ENCODE peak calls at places on chromosomes 11 and 22, in seven cellular contexts. D is H1, C is HCT116, M is GM23338, A is K562, X is endothelial cell of umbilical vein, T is GM12878. K is an unnamed sample.

GRCh38 chr11:130668751-130669150 is 220.3 kb downstream of the ADAMTS15 start:
- DNase-seq in D (no peak), T (no peak), A (no peak), M (no peak), X (no peak), C (no peak), K (no peak)

GRCh38 chr11:108167624-108168023 is 46.3 kb downstream of the ACAT1 start:
- DNase-seq in X (peak), A (no peak), M (no peak), T (no peak), C (no peak), D (no peak), K (no peak)

GRCh38 chr11:117627259-117627658 is 169.8 kb downstream of the DSCAML1 start:
- DNase-seq in D (no peak), X (no peak), C (no peak), M (no peak), A (no peak), T (no peak), K (no peak)

GRCh38 chr11:5007561-5007960 is 12.9 kb downstream of the OR51L1 start:
- DNase-seq in T (no peak), M (peak), C (no peak), A (peak), X (no peak), D (no peak), K (no peak)

GRCh38 chr11:85464283-85464682 is 162.9 kb downstream of the DLG2 start:
- DNase-seq in D (no peak), A (no peak), X (no peak), C (no peak), M (peak), T (no peak), K (no peak)

GRCh38 chr11:35632301-35632700 is 14.0 kb downstream of the FJX1 start:
- DNase-seq in M (no peak), D (no peak), X (no peak), C (no peak), T (no peak), A (no peak), K (no peak)

GRCh38 chr11:102385053-102385976 is 38.3 kb downstream of the BIRC2 start:
- DNase-seq in A (peak), T (no peak), C (no peak), X (peak), D (no peak), M (no peak), K (no peak)

GRCh38 chr11:69270929-69271328 is 23.0 kb upstream of the MYEOV start:
- DNase-seq in X (no peak), M (no peak), A (no peak), D (no peak), T (no peak), C (no peak), K (no peak)

GRCh38 chr22:37462983-37463382 is 23.2 kb downstream of the MFNG start:
- DNase-seq in T (no peak), D (no peak), C (no peak), X (no peak), M (peak), A (peak), K (no peak)

GRCh38 chr11:76152741-76153608 is 53.3 kb downstream of the WNT11 start:
- DNase-seq in C (no peak), X (no peak), D (no peak), M (no peak), A (no peak), T (peak), K (no peak)

GRCh38 chr11:35337919-35338316 is 81.4 kb downstream of the SLC1A2 start:
- DNase-seq in X (no peak), C (no peak), A (no peak), T (no peak), D (no peak), M (no peak), K (no peak)

GRCh38 chr22:26406118-26406517 is 22.9 kb upstream of the ASPHD2 start:
- DNase-seq in T (no peak), X (no peak), A (peak), C (no peak), M (peak), D (no peak), K (no peak)

GRCh38 chr11:102223859-102224258 is 93.4 kb upstream of the BIRC3 start:
- DNase-seq in A (no peak), D (no peak), M (no peak), T (no peak), C (no peak), X (no peak), K (no peak)

GRCh38 chr11:47502767-47503166 is 50.2 kb downstream of the CELF1 start:
- DNase-seq in A (no peak), M (no peak), T (no peak), C (no peak), X (no peak), D (no peak), K (no peak)

GRCh38 chr11:113675003-113675471 is 31.1 kb downstream of the TMPRSS5 start:
- DNase-seq in M (no peak), T (peak), X (no peak), A (peak), D (no peak), C (no peak), K (no peak)

GRCh38 chr22:24503137-24503850 is 8.2 kb downstream of the UPB1 start:
- DNase-seq in T (peak), C (peak), D (no peak), M (peak), X (peak), A (peak), K (no peak)

GRCh38 chr22:31586137-31586920 is 75.7 kb downstream of the PISD start:
- DNase-seq in A (peak), D (no peak), X (no peak), C (no peak), M (no peak), T (no peak), K (no peak)

GRCh38 chr11:77188323-77188911 is 60.4 kb downstream of the MYO7A start:
- DNase-seq in M (peak), X (peak), D (no peak), T (peak), C (peak), A (peak), K (peak)

GRCh38 chr11:92415246-92415645 is 190.6 kb downstream of the FAT3 start:
- DNase-seq in C (no peak), M (no peak), A (no peak), T (no peak), X (no peak), D (no peak), K (no peak)

GRCh38 chr11:117663389-117663788 is 133.6 kb downstream of the DSCAML1 start:
- DNase-seq in C (no peak), M (no peak), T (no peak), X (no peak), A (no peak), D (no peak), K (no peak)

GRCh38 chr22:46742576-46743221 is 4.6 kb upstream of the CERK start:
- DNase-seq in T (no peak), A (no peak), M (no peak), C (no peak), D (no peak), X (no peak), K (no peak)

GRCh38 chr22:32206774-32207758 is 2.2 kb upstream of the RFPL2 start:
- DNase-seq in T (no peak), M (peak), X (no peak), C (peak), A (peak), D (no peak), K (no peak)

GRCh38 chr22:41078975-41079374 is 13.4 kb upstream of the EP300 start:
- DNase-seq in C (no peak), A (no peak), X (no peak), D (no peak), T (no peak), M (no peak), K (no peak)

GRCh38 chr11:8683115-8683807 is 669 bp downstream of the RPL27A start:
- DNase-seq in A (no peak), X (no peak), C (no peak), M (no peak), D (no peak), T (no peak), K (no peak)

GRCh38 chr22:39727541-39727940 is 157.0 kb downstream of the CACNA1I start:
- DNase-seq in T (no peak), C (no peak), A (no peak), M (no peak), D (no peak), X (no peak), K (no peak)

GRCh38 chr11:532512-533048 is 2.8 kb downstream of the HRAS start:
- DNase-seq in A (no peak), X (no peak), T (no peak), D (no peak), M (no peak), C (no peak), K (no peak)

GRCh38 chr11:534197-534591 is 1.2 kb downstream of the HRAS start:
- DNase-seq in M (no peak), T (no peak), D (no peak), A (no peak), C (no peak), X (no peak), K (no peak)

GRCh38 chr11:533586-534196 is 1.7 kb downstream of the HRAS start:
- DNase-seq in M (no peak), A (no peak), C (no peak), X (no peak), D (no peak), T (no peak), K (no peak)

GRCh38 chr11:531826-532511 is 3.4 kb downstream of the HRAS start:
- DNase-seq in A (no peak), T (no peak), X (no peak), M (no peak), D (no peak), C (no peak), K (no peak)

GRCh38 chr11:533049-533585 is 2.3 kb downstream of the HRAS start:
- DNase-seq in A (no peak), M (no peak), D (no peak), X (no peak), C (no peak), T (no peak), K (no peak)
- H3K4me3 ChIP-seq in A (no peak), M (no peak), D (no peak), X (no peak), C (no peak), T (no peak), K (no peak)

GRCh38 chr11:27470166-27470565 is 2.4 kb downstream of the LGR4 start:
- DNase-seq in M (no peak), X (no peak), D (no peak), T (no peak), C (no peak), A (no peak), K (no peak)

GRCh38 chr11:27471067-27471587 is 1.5 kb downstream of the LGR4 start:
- DNase-seq in T (no peak), C (no peak), X (no peak), D (no peak), A (peak), M (peak), K (no peak)

GRCh38 chr11:27471588-27472397 is 797 bp downstream of the LGR4 start:
- DNase-seq in M (peak), D (no peak), C (no peak), A (peak), T (no peak), X (peak), K (no peak)

GRCh38 chr11:27473017-27473406 is 422 bp upstream of the LGR4 start:
- DNase-seq in A (no peak), M (no peak), D (no peak), X (no peak), T (no peak), C (no peak), K (no peak)

DNA sequence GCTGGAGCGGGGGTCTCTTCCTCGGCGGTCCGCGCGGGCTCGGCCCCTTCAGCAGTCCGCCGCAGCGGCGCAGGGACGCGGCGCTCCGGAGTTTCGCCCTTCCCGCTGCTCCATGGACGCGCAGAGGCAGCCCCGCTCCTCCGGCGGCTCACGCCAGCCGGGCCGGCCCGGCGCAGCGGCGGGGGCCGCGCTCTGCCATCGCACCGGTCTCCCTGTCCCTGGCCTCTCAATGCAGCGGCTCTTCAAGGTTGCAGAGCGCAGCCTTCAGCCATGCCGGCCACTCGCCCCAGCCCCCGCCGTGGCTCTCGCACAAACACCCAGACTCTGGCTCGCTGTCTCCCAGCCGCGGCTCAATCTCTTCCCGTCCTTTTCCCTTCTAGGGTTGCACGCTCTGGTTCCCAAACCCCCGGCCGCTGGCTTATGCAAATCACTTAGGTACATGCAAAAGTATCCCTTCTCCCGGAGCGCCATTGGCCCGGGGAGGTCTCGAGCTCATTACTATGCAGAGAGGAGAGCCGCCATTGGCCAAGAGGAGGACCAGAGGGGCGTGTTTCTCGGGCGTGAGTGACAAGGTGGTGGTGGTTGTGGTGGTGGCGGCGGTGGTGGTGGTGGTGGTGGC is at the start of gene LGR4:
- DNase-seq in X (peak), T (no peak), D (peak), M (peak), C (peak), A (peak), K (no peak)
- TF ChIP-seq POLR2AphosphoS5 in X (no peak), T (no peak), D (peak), M (peak), C (peak), A (no peak), K (peak)

DNA sequence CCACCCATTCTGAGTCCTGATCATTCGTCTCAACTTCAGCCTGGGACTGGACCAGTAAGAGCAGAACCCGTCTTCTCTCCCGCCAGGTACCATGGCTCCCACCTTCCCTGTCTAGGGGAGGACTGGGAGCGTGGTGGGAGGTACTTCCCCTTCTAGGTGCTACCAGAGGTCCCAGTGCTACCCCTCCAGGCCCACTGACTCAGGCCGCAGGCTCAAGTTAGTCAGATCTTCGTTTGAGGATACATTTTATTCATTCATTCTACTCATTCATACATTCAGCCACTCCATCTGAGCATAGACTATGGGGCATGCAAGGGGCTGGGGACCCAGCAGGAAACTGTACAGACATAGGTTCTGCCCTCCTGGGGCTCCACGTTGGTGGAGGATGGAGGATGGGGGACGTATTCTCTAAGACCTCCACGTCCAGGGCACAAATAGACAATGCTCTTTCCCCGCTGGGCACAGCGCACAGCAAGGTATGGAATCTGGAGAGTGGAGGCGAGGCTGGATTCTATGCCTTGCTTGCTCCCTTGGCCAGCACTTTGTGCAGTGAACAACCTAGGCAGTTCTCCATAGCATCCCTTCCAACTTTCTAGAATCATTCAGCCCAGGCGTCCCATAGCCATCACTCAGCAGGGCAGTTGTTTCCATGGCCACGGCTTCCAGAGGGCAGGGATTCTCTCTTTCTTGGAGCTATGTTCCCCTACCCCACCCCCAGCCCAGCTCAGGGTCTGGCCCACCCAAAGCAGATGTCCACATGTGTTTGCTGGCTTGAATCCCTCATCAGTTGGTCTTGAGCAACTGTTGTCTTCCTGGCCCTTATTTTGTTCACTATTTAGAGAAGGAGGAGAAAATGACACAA is 1.1 kb upstream of the RAB3IL1 start:
- DNase-seq in D (no peak), C (no peak), M (no peak), X (no peak), A (no peak), T (no peak), K (no peak)
- TF ChIP-seq EZH2 in D (no peak), C (no peak), M (no peak), X (no peak), A (no peak), T (no peak), K (no peak)

GRCh38 chr11:59097113-59097708 is 9.8 kb upstream of the FAM111B start:
- DNase-seq in T (no peak), M (peak), D (no peak), A (peak), X (peak), C (peak), K (no peak)
- H3K4me3 ChIP-seq in T (peak), M (no peak), D (no peak), A (no peak), X (no peak), C (no peak), K (no peak)

DNA sequence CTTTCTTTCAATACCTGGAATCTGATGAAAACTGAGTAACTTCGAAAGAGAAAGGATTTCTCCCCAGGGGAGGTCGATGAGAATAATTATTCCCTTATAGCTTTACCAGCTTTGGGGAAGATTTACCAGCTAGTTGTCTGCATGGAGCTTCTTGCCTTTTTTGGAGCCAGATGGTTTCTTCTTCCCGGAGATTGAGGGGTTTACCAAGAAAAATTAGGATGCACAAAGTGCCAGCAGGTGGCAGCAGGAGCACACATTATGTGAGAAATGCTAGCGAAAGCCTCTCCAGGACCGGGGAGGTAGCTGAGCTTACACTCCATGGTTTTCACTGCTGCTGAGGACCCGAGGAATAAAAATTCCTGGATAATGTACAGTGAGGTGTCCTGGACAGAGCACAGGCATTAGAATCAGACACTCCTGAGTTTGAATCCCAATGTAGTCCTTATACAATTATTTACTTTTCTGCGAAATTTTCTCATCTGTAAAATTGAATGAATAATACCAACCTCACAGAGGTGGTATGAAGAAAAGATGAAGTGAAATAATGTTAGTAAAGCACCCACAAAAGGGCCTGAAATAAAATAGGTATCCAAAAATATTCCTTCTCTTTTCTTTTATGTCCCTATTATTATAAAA is 46.0 kb upstream of the PARVA start:
- DNase-seq in X (peak), M (peak), C (peak), D (peak), T (peak), A (peak), K (peak)
- TF ChIP-seq POLR2AphosphoS5 in X (no peak), M (no peak), C (no peak), D (no peak), T (no peak), A (no peak), K (no peak)

GRCh38 chr11:60182546-60183330 is at the start of gene MS4A6A:
- DNase-seq in D (no peak), C (no peak), T (no peak), M (no peak), X (peak), A (no peak), K (no peak)
- TF ChIP-seq EZH2 in D (no peak), C (no peak), T (no peak), M (no peak), X (no peak), A (no peak), K (no peak)

GRCh38 chr11:96155627-96156378 is 187.2 kb downstream of the MAML2 start:
- DNase-seq in X (peak), M (peak), C (peak), T (peak), D (no peak), A (peak), K (no peak)
- H3K4me3 ChIP-seq in X (no peak), M (no peak), C (no peak), T (peak), D (no peak), A (no peak), K (no peak)

GRCh38 chr22:49967333-49968241 is 7.0 kb downstream of the PIM3 start:
- DNase-seq in C (no peak), X (no peak), M (no peak), D (no peak), A (no peak), T (no peak), K (no peak)
- TF ChIP-seq POLR2AphosphoS5 in C (no peak), X (no peak), M (no peak), D (no peak), A (no peak), T (peak), K (no peak)

DNA sequence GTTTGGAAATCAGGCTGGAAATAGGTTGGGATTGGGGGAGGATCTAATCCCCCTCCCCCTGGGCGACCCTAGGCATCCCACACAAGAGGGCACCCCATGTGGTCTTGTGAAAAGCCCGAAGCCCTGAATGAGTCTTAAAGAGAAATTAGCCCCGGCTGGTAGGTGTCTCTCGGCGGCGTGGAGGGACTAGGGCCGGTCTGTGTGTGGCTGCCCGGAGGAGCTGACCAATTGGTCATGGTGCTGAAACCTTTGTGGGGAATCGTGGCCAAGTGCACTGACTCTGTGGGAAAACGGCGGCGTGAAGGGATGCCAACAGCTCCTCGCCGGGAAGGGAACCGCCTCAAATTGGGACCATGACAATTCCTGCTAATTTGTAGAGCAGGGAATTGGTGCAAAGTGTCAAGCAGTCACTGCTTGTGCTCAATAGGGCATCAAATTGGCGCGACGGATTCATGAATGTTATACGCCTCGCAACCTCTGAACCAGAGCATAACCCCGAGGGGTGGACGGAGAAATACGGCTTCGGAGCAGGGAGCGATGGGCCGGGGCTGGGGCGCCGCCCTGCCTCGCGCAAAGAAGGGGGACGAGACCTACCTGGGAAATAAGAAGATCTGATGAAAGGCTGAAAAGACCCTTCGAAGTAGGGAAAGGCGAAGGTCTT is 1.5 kb downstream of the DBX1 start:
- DNase-seq in X (peak), M (peak), A (peak), T (no peak), C (no peak), D (no peak), K (no peak)
- TF ChIP-seq EZH2 in X (peak), M (peak), A (no peak), T (no peak), C (no peak), D (peak), K (no peak)